ENCODE peak calls at places on chromosomes 4 and X, in six cellular contexts. One of them, this sample, is unnamed.

GRCh38 chr4:168514249-168514852 is 17.5 kb downstream of the PALLD start:
- DNase-seq in tibial artery: no peak
- DNase-seq in colonic mucosa: no peak
- DNase-seq in suprapubic skin: no peak
- DNase-seq in neural progenitor cell: peak; percentile 48
- DNase-seq in heart left ventricle: no peak
- DNase-seq in this sample: peak; percentile 55

GRCh38 chr4:45550766-45551366 is 573.0 kb downstream of the GABRG1 start:
- DNase-seq in tibial artery: no peak
- DNase-seq in colonic mucosa: no peak
- DNase-seq in suprapubic skin: no peak
- DNase-seq in neural progenitor cell: no peak
- DNase-seq in heart left ventricle: no peak
- DNase-seq in this sample: no peak

GRCh38 chr4:159358226-159358625 is 255.3 kb downstream of the RAPGEF2 start:
- DNase-seq in tibial artery: no peak
- DNase-seq in colonic mucosa: no peak
- DNase-seq in suprapubic skin: no peak
- DNase-seq in neural progenitor cell: no peak
- DNase-seq in heart left ventricle: no peak
- DNase-seq in this sample: no peak

GRCh38 chr4:58564695-58565094 is 1454.5 kb upstream of the IGFBP7 start:
- DNase-seq in tibial artery: no peak
- DNase-seq in colonic mucosa: no peak
- DNase-seq in suprapubic skin: no peak
- DNase-seq in neural progenitor cell: no peak
- DNase-seq in heart left ventricle: no peak
- DNase-seq in this sample: no peak

GRCh38 chrX:83819304-83819703 is 41.6 kb upstream of the CYLC1 start:
- DNase-seq in tibial artery: no peak
- DNase-seq in colonic mucosa: no peak
- DNase-seq in suprapubic skin: no peak
- DNase-seq in neural progenitor cell: peak; percentile 1
- DNase-seq in heart left ventricle: no peak
- DNase-seq in this sample: no peak

GRCh38 chr4:44760142-44760898 is 34.0 kb upstream of the GNPDA2 start:
- DNase-seq in tibial artery: no peak
- DNase-seq in colonic mucosa: no peak
- DNase-seq in suprapubic skin: no peak
- DNase-seq in neural progenitor cell: peak; percentile 52
- DNase-seq in heart left ventricle: no peak
- DNase-seq in this sample: peak; percentile 80

GRCh38 chr4:77360451-77360850 is 203.4 kb downstream of the CCNG2 start:
- DNase-seq in tibial artery: no peak
- DNase-seq in colonic mucosa: no peak
- DNase-seq in suprapubic skin: no peak
- DNase-seq in neural progenitor cell: peak; percentile 17
- DNase-seq in heart left ventricle: no peak
- DNase-seq in this sample: peak; percentile 52

GRCh38 chrX:15050395-15050794 is 177.2 kb downstream of the MOSPD2 start:
- DNase-seq in tibial artery: no peak
- DNase-seq in colonic mucosa: no peak
- DNase-seq in suprapubic skin: no peak
- DNase-seq in neural progenitor cell: no peak
- DNase-seq in heart left ventricle: no peak
- DNase-seq in this sample: peak; percentile 53

GRCh38 chrX:118779581-118779980 is 44.0 kb upstream of the ZCCHC12 start:
- DNase-seq in tibial artery: no peak
- DNase-seq in colonic mucosa: no peak
- DNase-seq in suprapubic skin: no peak
- DNase-seq in neural progenitor cell: no peak
- DNase-seq in heart left ventricle: no peak
- DNase-seq in this sample: no peak

GRCh38 chrX:126770179-126770578 is 49.4 kb upstream of the PRR32 start:
- DNase-seq in tibial artery: no peak
- DNase-seq in colonic mucosa: no peak
- DNase-seq in suprapubic skin: no peak
- DNase-seq in neural progenitor cell: peak; percentile 42
- DNase-seq in heart left ventricle: no peak
- DNase-seq in this sample: peak; percentile 74

GRCh38 chr4:37678624-37679023 is 7.6 kb downstream of the RELL1 start:
- DNase-seq in tibial artery: no peak
- DNase-seq in colonic mucosa: no peak
- DNase-seq in suprapubic skin: no peak
- DNase-seq in neural progenitor cell: no peak
- DNase-seq in heart left ventricle: no peak
- DNase-seq in this sample: no peak

GRCh38 chr4:155667538-155668511 is 1.2 kb downstream of the GUCY1A1 start:
- DNase-seq in tibial artery: peak; percentile 74
- DNase-seq in colonic mucosa: peak; percentile 18
- DNase-seq in suprapubic skin: no peak
- DNase-seq in neural progenitor cell: peak; percentile 70
- DNase-seq in heart left ventricle: peak; percentile 45
- DNase-seq in this sample: no peak

GRCh38 chr4:130563185-130563890 is 1467.4 kb downstream of the C4orf33 start:
- DNase-seq in tibial artery: peak; percentile 65
- DNase-seq in colonic mucosa: peak; percentile 16
- DNase-seq in suprapubic skin: no peak
- DNase-seq in neural progenitor cell: peak; percentile 82
- DNase-seq in heart left ventricle: peak; percentile 21
- DNase-seq in this sample: no peak

GRCh38 chr4:3522326-3522640 is 9.9 kb downstream of the LRPAP1 start:
- DNase-seq in tibial artery: peak; percentile 28
- DNase-seq in colonic mucosa: no peak
- DNase-seq in suprapubic skin: no peak
- DNase-seq in neural progenitor cell: no peak
- DNase-seq in heart left ventricle: no peak
- DNase-seq in this sample: no peak

GRCh38 chr4:113951263-113951662 is 28.2 kb downstream of the ARSJ start:
- DNase-seq in tibial artery: no peak
- DNase-seq in colonic mucosa: peak; percentile 27
- DNase-seq in suprapubic skin: no peak
- DNase-seq in neural progenitor cell: no peak
- DNase-seq in heart left ventricle: no peak
- DNase-seq in this sample: no peak

GRCh38 chr4:24924309-24924781 is 11.5 kb upstream of the CCDC149 start:
- DNase-seq in tibial artery: no peak
- DNase-seq in colonic mucosa: no peak
- DNase-seq in suprapubic skin: no peak
- DNase-seq in neural progenitor cell: no peak
- DNase-seq in heart left ventricle: no peak
- DNase-seq in this sample: no peak

GRCh38 chr4:108240356-108240755 is 71.6 kb upstream of the LEF1 start:
- DNase-seq in tibial artery: no peak
- DNase-seq in colonic mucosa: no peak
- DNase-seq in suprapubic skin: no peak
- DNase-seq in neural progenitor cell: no peak
- DNase-seq in heart left ventricle: no peak
- DNase-seq in this sample: peak; percentile 4

GRCh38 chr4:139734201-139734874 is 68.7 kb downstream of the MGST2 start:
- DNase-seq in tibial artery: no peak
- DNase-seq in colonic mucosa: no peak
- DNase-seq in suprapubic skin: no peak
- DNase-seq in neural progenitor cell: peak; percentile 30
- DNase-seq in heart left ventricle: no peak
- DNase-seq in this sample: peak; percentile 76

GRCh38 chr4:115274545-115274944 is 161.1 kb upstream of the NDST4 start:
- DNase-seq in tibial artery: no peak
- DNase-seq in colonic mucosa: no peak
- DNase-seq in suprapubic skin: no peak
- DNase-seq in neural progenitor cell: no peak
- DNase-seq in heart left ventricle: no peak
- DNase-seq in this sample: no peak

GRCh38 chrX:151792505-151792904 is 58.0 kb downstream of the CNGA2 start:
- DNase-seq in tibial artery: no peak
- DNase-seq in colonic mucosa: no peak
- DNase-seq in suprapubic skin: no peak
- DNase-seq in neural progenitor cell: no peak
- DNase-seq in heart left ventricle: no peak
- DNase-seq in this sample: no peak

GRCh38 chrX:15128838-15129237 is 141.0 kb downstream of the ASB9 start:
- DNase-seq in tibial artery: no peak
- DNase-seq in colonic mucosa: no peak
- DNase-seq in suprapubic skin: no peak
- DNase-seq in neural progenitor cell: no peak
- DNase-seq in heart left ventricle: no peak
- DNase-seq in this sample: no peak

DNA sequence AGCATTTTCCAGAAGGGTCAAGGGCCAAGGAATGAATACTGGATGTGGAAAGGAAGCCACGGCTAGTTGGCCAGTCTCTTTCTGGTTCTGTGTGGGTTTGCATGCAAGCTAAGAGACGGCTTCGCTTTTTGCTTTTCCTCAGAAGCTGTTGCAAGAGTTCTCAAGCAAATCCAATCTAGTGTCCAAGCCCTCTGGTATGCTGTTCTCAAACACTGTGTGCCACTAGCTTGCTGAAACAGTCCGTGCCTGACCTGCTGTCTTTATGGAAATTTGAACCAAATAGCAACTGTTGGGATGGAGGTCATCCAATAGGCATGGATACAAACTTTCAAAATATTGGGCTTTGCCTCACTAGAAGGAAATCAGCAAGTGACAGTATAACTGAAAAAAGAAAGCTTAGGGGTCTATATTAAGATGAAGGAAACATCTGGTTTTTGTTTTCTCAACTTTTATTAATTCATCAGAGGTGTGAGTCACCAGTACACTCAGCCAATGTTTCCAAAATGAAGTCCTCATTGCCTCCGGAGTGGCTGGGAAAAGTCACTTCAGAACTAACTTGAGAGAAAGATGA is 70.5 kb downstream of the SLC9A6 start:
- DNase-seq in tibial artery: peak; percentile 81
- DNase-seq in colonic mucosa: no peak
- DNase-seq in suprapubic skin: no peak
- DNase-seq in neural progenitor cell: no peak
- DNase-seq in heart left ventricle: peak; percentile 29
- DNase-seq in this sample: no peak
- H3K27ac ChIP-seq in tibial artery: peak overlapping the region; percentile 91
- H3K27ac ChIP-seq in colonic mucosa: no peak overlapping the region
- H3K27ac ChIP-seq in suprapubic skin: peak overlapping the region; percentile 76
- H3K27ac ChIP-seq in neural progenitor cell: no peak overlapping the region
- H3K27ac ChIP-seq in heart left ventricle: peak overlapping the region; percentile 33
- H3K27ac ChIP-seq in this sample: no peak overlapping the region

GRCh38 chr4:102560115-102560514 is 59.0 kb downstream of the NFKB1 start:
- DNase-seq in tibial artery: no peak
- DNase-seq in colonic mucosa: no peak
- DNase-seq in suprapubic skin: no peak
- DNase-seq in neural progenitor cell: no peak
- DNase-seq in heart left ventricle: no peak
- DNase-seq in this sample: no peak
- H3K4me3 ChIP-seq in tibial artery: no peak overlapping the region
- H3K4me3 ChIP-seq in colonic mucosa: no peak overlapping the region
- H3K4me3 ChIP-seq in suprapubic skin: no peak overlapping the region
- H3K4me3 ChIP-seq in neural progenitor cell: no peak overlapping the region
- H3K4me3 ChIP-seq in heart left ventricle: no peak overlapping the region
- H3K4me3 ChIP-seq in this sample: no peak overlapping the region

GRCh38 chr4:1297456-1298325 is 8.0 kb downstream of the MAEA start:
- DNase-seq in tibial artery: no peak
- DNase-seq in colonic mucosa: no peak
- DNase-seq in suprapubic skin: peak; percentile 67
- DNase-seq in neural progenitor cell: peak; percentile 37
- DNase-seq in heart left ventricle: no peak
- DNase-seq in this sample: no peak

GRCh38 chr4:1297023-1297395 is 7.3 kb downstream of the MAEA start:
- DNase-seq in tibial artery: no peak
- DNase-seq in colonic mucosa: no peak
- DNase-seq in suprapubic skin: peak; percentile 76
- DNase-seq in neural progenitor cell: no peak
- DNase-seq in heart left ventricle: no peak
- DNase-seq in this sample: no peak

GRCh38 chr4:1295405-1296055 is 5.8 kb downstream of the MAEA start:
- DNase-seq in tibial artery: no peak
- DNase-seq in colonic mucosa: no peak
- DNase-seq in suprapubic skin: peak; percentile 62
- DNase-seq in neural progenitor cell: no peak
- DNase-seq in heart left ventricle: no peak
- DNase-seq in this sample: no peak

GRCh38 chr4:1294891-1295290 is 5.2 kb downstream of the MAEA start:
- DNase-seq in tibial artery: no peak
- DNase-seq in colonic mucosa: no peak
- DNase-seq in suprapubic skin: no peak
- DNase-seq in neural progenitor cell: no peak
- DNase-seq in heart left ventricle: no peak
- DNase-seq in this sample: no peak

DNA sequence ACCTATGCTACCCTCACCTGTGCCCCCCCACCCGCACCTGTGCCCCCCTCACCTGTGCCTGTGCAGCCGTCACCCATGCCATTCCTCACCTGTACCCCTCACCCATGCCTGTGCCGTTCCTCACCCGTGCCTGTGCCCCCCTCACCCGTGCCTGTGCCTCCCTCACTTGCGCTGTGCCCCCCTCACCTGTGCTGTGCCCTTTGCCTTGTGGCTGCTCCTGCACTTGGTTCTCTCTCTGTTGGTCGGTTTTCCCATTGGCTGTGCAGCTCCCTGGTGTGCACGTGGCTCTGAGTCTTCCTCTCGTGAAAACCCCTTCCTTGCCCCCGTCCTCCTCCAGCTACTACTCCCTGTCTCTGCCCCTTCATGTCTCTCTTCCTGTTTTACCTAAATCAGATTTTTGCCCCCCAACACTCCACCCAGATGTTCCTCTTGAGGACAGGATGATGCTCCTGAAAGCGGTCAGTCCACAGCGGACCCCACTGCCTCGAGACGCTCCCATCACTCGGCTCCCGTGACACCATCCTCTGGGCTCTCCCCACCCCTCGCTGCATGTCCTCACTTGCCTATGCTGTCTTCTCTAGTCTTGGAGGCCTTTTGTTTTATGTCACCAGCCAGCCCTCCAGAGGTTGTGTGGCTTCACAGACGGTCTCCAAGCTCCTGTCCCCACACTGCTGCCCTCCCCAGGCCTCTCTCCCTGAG is 6.8 kb downstream of the MAEA start:
- DNase-seq in tibial artery: no peak
- DNase-seq in colonic mucosa: no peak
- DNase-seq in suprapubic skin: peak; percentile 67
- DNase-seq in neural progenitor cell: no peak
- DNase-seq in heart left ventricle: no peak
- DNase-seq in this sample: no peak
- H3K4me1 ChIP-seq in tibial artery: peaks cover 50% of the 10 kb centered on the region
- H3K4me1 ChIP-seq in colonic mucosa: peaks cover 5% of the 10 kb centered on the region
- H3K4me1 ChIP-seq in suprapubic skin: peaks cover 54% of the 10 kb centered on the region
- H3K4me1 ChIP-seq in neural progenitor cell: no peaks in the 10 kb centered on the region
- H3K4me1 ChIP-seq in heart left ventricle: peaks cover 55% of the 10 kb centered on the region
- H3K4me1 ChIP-seq in this sample: peaks cover 26% of the 10 kb centered on the region

DNA sequence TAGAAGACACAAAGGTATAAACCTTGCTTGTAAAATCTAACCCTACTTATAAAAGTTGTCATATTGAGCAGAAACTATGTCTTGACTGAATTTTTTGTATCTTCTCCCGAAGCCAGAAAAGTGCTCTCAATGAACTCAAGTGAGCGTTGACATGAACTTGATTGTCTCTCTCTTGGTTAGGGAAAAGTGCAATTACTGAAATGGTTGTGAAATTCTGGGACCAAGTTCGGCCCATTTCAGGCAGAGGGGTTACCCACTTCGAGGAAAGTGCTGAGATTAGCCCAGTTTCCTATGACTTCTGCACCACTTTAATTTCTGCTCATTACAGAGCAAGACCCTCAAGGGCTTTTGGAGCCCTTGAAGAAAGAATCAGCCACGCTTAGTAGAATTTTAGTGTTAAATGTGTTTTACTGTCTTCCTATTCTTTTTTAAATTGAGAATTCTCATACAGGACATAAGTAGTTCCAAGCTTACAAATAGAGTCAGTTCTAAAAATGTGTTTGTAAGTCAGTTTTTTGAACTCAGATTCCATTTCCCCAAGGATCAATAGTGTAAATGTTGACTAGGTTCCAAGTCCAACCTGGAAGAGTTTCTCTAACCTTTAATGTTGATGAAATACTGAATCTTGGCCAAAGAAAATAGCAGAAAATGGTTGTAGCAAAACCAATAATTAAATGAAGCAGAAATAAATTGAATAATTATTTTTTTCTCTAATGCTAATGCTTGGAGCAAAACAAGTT is 125.7 kb upstream of the ACSL4 start:
- DNase-seq in tibial artery: no peak
- DNase-seq in colonic mucosa: no peak
- DNase-seq in suprapubic skin: no peak
- DNase-seq in neural progenitor cell: no peak
- DNase-seq in heart left ventricle: no peak
- DNase-seq in this sample: no peak
- H3K27ac ChIP-seq in tibial artery: no peak overlapping the region
- H3K27ac ChIP-seq in colonic mucosa: no peak overlapping the region
- H3K27ac ChIP-seq in suprapubic skin: no peak overlapping the region
- H3K27ac ChIP-seq in neural progenitor cell: no peak overlapping the region
- H3K27ac ChIP-seq in heart left ventricle: no peak overlapping the region
- H3K27ac ChIP-seq in this sample: no peak overlapping the region